ENCODE peak calls at places on chromosomes 1 and 21, in seven cellular contexts. N, C, L, Y, Z, H and W are unnamed samples.
A peak's percentile ranks its signal among the peaks of the same experiment; 100 is the strongest.

GRCh38 chr1:16348414-16349182 is 3.7 kb downstream of the FBXO42 start:
- DNase-seq in N (no peak), C (no peak), L (no peak), Y (no peak), Z (no peak), H (no peak), W (no peak)

GRCh38 chr21:25313891-25314646 is 293.2 kb downstream of the MRPL39 start:
- DNase-seq in N (no peak), C (no peak), L (no peak), Y (no peak), Z (no peak), H (no peak), W (no peak)

GRCh38 chr1:67576474-67576873 is 108.5 kb upstream of the GADD45A start:
- DNase-seq in N (no peak), C (no peak), L (no peak), Y (no peak), Z (no peak), H (no peak), W (no peak)

GRCh38 chr1:240687820-240688219 is 75.9 kb upstream of the GREM2 start:
- DNase-seq in N (no peak), C (no peak), L (no peak), Y (no peak), Z (no peak), H (no peak), W (no peak)

GRCh38 chr1:29209173-29209572 is 21.6 kb downstream of the MECR start:
- DNase-seq in N (no peak), C (no peak), L (no peak), Y (no peak), Z (no peak), H (no peak), W (no peak)

GRCh38 chr1:57674803-57675202 is 250.9 kb upstream of the DAB1 start:
- DNase-seq in N (no peak), C (no peak), L (no peak), Y (no peak), Z (no peak), H (no peak), W (no peak)

GRCh38 chr1:63885899-63886298 is 112.1 kb downstream of the ROR1 start:
- DNase-seq in N (no peak), C (no peak), L (no peak), Y (no peak), Z (no peak), H (no peak), W (no peak)

GRCh38 chr1:110829955-110830553 is 42.9 kb upstream of the CD53 start:
- DNase-seq in N (no peak), C (no peak), L (no peak), Y (peak; percentile 22), Z (no peak), H (no peak), W (no peak)

GRCh38 chr1:92599184-92599583 is 112.5 kb upstream of the GFI1 start:
- DNase-seq in N (no peak), C (no peak), L (no peak), Y (peak; percentile 39), Z (no peak), H (no peak), W (no peak)

GRCh38 chr1:45660336-45660735 is 26.0 kb downstream of the GPBP1L1 start:
- DNase-seq in N (no peak), C (no peak), L (no peak), Y (no peak), Z (no peak), H (no peak), W (no peak)

GRCh38 chr21:38857152-38857825 is 51.6 kb downstream of the ETS2 start:
- DNase-seq in N (no peak), C (no peak), L (no peak), Y (no peak), Z (no peak), H (no peak), W (no peak)

GRCh38 chr1:84298688-84299535 is 2.6 kb upstream of the SAMD13 start:
- DNase-seq in N (peak; percentile 66), C (peak; percentile 8), L (no peak), Y (peak; percentile 72), Z (peak; percentile 11), H (peak; percentile 10), W (peak; percentile 24)

GRCh38 chr1:38222906-38223305 is 176.3 kb upstream of the POU3F1 start:
- DNase-seq in N (no peak), C (no peak), L (no peak), Y (no peak), Z (no peak), H (no peak), W (no peak)

GRCh38 chr1:112507336-112507735 is 1.4 kb upstream of the WNT2B start:
- DNase-seq in N (no peak), C (no peak), L (no peak), Y (no peak), Z (no peak), H (no peak), W (no peak)

GRCh38 chr21:42063206-42063577 is 7.9 kb upstream of the UMODL1 start:
- DNase-seq in N (no peak), C (no peak), L (no peak), Y (no peak), Z (peak; percentile 8), H (no peak), W (no peak)

GRCh38 chr1:204468206-204468605 is 26.4 kb downstream of the PIK3C2B start:
- DNase-seq in N (no peak), C (no peak), L (no peak), Y (no peak), Z (no peak), H (no peak), W (no peak)

GRCh38 chr1:169590932-169591331 is 4.7 kb upstream of the F5 start:
- DNase-seq in N (no peak), C (no peak), L (no peak), Y (no peak), Z (no peak), H (no peak), W (no peak)

GRCh38 chr1:18917071-18917799 is 14.9 kb upstream of the ALDH4A1 start:
- DNase-seq in N (no peak), C (no peak), L (no peak), Y (no peak), Z (no peak), H (no peak), W (no peak)

GRCh38 chr1:201400257-201401230 is 1.4 kb upstream of the LAD1 start:
- DNase-seq in N (no peak), C (no peak), L (no peak), Y (no peak), Z (no peak), H (no peak), W (no peak)

GRCh38 chr1:232766224-232766890 is 38.9 kb upstream of the MAP10 start:
- DNase-seq in N (no peak), C (no peak), L (no peak), Y (no peak), Z (no peak), H (no peak), W (no peak)

GRCh38 chr1:196866974-196867373 is 20.9 kb upstream of the CFHR4 start:
- DNase-seq in N (no peak), C (no peak), L (no peak), Y (no peak), Z (no peak), H (no peak), W (no peak)

GRCh38 chr1:209879539-209879938 is 51.8 kb downstream of the UTP25 start:
- DNase-seq in N (no peak), C (no peak), L (no peak), Y (no peak), Z (no peak), H (no peak), W (no peak)

GRCh38 chr1:175857756-175858155 is 114.4 kb upstream of the TNR start:
- DNase-seq in N (no peak), C (no peak), L (no peak), Y (no peak), Z (no peak), H (no peak), W (no peak)

GRCh38 chr1:75079535-75080290 is 54.5 kb upstream of the LHX8 start:
- DNase-seq in N (no peak), C (no peak), L (no peak), Y (no peak), Z (no peak), H (no peak), W (no peak)

GRCh38 chr1:201215531-201216357 is 25.1 kb downstream of the IGFN1 start:
- DNase-seq in N (no peak), C (no peak), L (no peak), Y (no peak), Z (no peak), H (no peak), W (no peak)

GRCh38 chr21:20591294-20591693 is 406.9 kb upstream of the NCAM2 start:
- DNase-seq in N (no peak), C (no peak), L (no peak), Y (no peak), Z (no peak), H (no peak), W (no peak)

GRCh38 chr1:185912504-185912903 is 178.3 kb downstream of the HMCN1 start:
- DNase-seq in N (no peak), C (no peak), L (no peak), Y (no peak), Z (no peak), H (no peak), W (no peak)

GRCh38 chr21:37915516-37915915 is 741 bp downstream of the KCNJ6 start:
- DNase-seq in N (no peak), C (no peak), L (no peak), Y (no peak), Z (no peak), H (no peak), W (no peak)